ENCODE peak calls at places on chromosomes 1 and 21, in six cellular contexts. T, P, J, S, L and H are unnamed samples.

GRCh38 chr21:29449306-29449940 is 150.7 kb downstream of the BACH1 start:
- DNase-seq in P (no peak), J (no peak), S (no peak), L (no peak), T (no peak), H (no peak)

GRCh38 chr1:83011270-83011669 is 987.7 kb downstream of the TTLL7 start:
- DNase-seq in J (no peak), P (no peak), S (no peak), T (no peak), L (no peak), H (no peak)

GRCh38 chr1:242017580-242018233 is 18.8 kb upstream of the MAP1LC3C start:
- DNase-seq in L (no peak), T (peak), S (peak), P (peak), J (peak), H (peak)

GRCh38 chr1:41493117-41493536 is 8.6 kb upstream of the EDN2 start:
- DNase-seq in S (no peak), L (no peak), T (peak), P (peak), J (no peak), H (peak)

GRCh38 chr1:49364676-49365075 is 588.0 kb upstream of the BEND5 start:
- DNase-seq in S (no peak), P (no peak), L (no peak), J (no peak), T (no peak), H (no peak)

GRCh38 chr1:235588916-235589515 is 60.6 kb downstream of the GNG4 start:
- DNase-seq in J (no peak), L (no peak), P (peak), T (peak), S (no peak), H (peak)

GRCh38 chr1:12201343-12202189 is 28.3 kb upstream of the VPS13D start:
- DNase-seq in L (no peak), P (no peak), T (no peak), J (no peak), S (peak), H (no peak)

GRCh38 chr1:8643542-8644536 is 173.6 kb downstream of the RERE start:
- DNase-seq in J (peak), T (no peak), P (no peak), S (no peak), L (peak), H (no peak)

GRCh38 chr1:242523968-242524570 is 428 bp downstream of the PLD5 start:
- DNase-seq in J (no peak), P (peak), L (no peak), S (peak), T (peak), H (no peak)

GRCh38 chr1:20472860-20473711 is 12.9 kb downstream of the CAMK2N1 start:
- DNase-seq in L (peak), P (peak), S (peak), T (peak), J (no peak), H (peak)

GRCh38 chr1:205318231-205318991 is 3.1 kb downstream of the NUAK2 start:
- DNase-seq in S (no peak), J (peak), L (no peak), T (no peak), P (peak), H (no peak)

GRCh38 chr1:29557066-29557465 is 320.7 kb downstream of the PTPRU start:
- DNase-seq in P (no peak), J (no peak), S (no peak), T (no peak), L (no peak), H (no peak)

GRCh38 chr1:16146888-16147614 is 8.8 kb downstream of the EPHA2 start:
- DNase-seq in J (peak), L (no peak), S (no peak), T (peak), P (peak), H (peak)

GRCh38 chr1:31243451-31244286 is 4.0 kb upstream of the NKAIN1 start:
- DNase-seq in P (no peak), S (no peak), J (no peak), L (no peak), T (no peak), H (peak)

GRCh38 chr1:210541680-210542358 is 213.1 kb downstream of the HHAT start:
- DNase-seq in T (no peak), L (no peak), S (peak), P (peak), J (no peak), H (peak)

GRCh38 chr21:15894596-15894995 is 164.8 kb downstream of the USP25 start:
- DNase-seq in S (peak), J (no peak), P (no peak), T (no peak), L (no peak), H (peak)

GRCh38 chr21:25273945-25274344 is 333.3 kb downstream of the MRPL39 start:
- DNase-seq in J (no peak), L (no peak), T (no peak), P (no peak), S (no peak), H (no peak)

GRCh38 chr1:33096358-33097005 is 15.5 kb downstream of the AZIN2 start:
- DNase-seq in J (no peak), T (no peak), L (no peak), S (no peak), P (no peak), H (peak)

GRCh38 chr1:180231506-180232420 is 1.7 kb downstream of the LHX4 start:
- DNase-seq in S (peak), T (peak), P (peak), L (no peak), J (no peak), H (peak)

GRCh38 chr1:173424786-173425407 is 52.2 kb upstream of the PRDX6 start:
- DNase-seq in S (no peak), P (no peak), J (no peak), L (no peak), T (no peak), H (peak)

DNA sequence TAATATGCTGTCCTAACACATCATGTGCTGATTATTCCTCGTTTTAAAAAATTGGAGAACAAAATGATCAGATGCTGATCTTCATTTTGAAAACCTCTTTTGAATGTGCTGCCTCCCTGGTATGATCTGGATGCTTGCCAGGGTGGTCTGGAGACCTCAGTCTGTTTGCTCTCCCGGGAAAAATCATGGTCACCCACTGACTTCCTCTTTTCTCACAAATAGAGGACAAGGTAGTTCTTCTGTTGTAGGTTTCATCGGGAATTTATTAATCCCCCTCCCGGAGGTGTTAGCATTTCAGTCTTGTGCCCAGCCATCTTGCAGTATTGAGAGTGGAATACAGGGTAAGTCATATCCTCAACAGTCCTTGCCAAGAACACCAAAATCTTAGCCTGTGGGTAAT is 234.4 kb downstream of the SETD4 start:
- DNase-seq in J (no peak), S (no peak), T (no peak), P (no peak), L (no peak), H (no peak)
- TF ChIP-seq SMC3 in J (no peak), S (no peak), T (no peak), P (no peak), L (no peak), H (no peak)

DNA sequence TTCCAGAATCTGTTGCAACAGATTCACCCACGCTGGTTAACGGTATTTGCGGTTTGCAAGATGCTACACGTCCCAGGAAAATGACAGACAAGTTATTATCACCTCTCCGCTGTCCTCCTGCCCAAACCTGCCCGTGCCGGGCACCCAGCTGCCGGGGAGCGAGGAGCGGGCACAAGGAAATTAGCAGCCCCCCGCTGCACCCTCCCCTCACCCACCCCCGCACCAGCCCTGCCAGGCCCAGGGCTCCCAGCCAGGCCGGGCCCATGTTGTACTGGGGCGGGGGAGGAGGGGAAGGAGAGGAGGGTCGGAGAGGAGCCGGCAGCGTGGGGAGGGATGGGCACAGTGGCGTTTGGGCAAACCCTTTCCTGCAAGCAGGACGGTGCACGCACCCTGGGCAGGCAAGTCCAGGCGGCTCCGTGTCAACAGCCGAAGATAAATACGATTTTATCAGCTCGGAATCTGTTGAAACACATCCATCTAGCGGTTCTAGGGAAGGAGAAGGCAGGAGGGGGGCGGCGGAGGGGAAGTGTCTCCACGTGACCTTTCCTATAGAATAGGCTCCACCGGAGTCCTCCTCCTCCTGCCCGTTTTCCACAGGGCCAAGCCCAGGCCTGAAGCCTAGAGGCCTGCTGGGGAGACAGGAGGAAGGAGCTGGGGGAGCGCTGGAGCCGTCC is 35.1 kb upstream of the CCDC27 start:
- DNase-seq in L (no peak), T (no peak), S (peak), P (no peak), J (peak), H (no peak)
- TF ChIP-seq SMC3 in L (no peak), T (no peak), S (no peak), P (no peak), J (no peak), H (no peak)

GRCh38 chr1:218571515-218571914 is 226.4 kb downstream of the TGFB2 start:
- DNase-seq in L (no peak), S (no peak), J (no peak), T (no peak), P (no peak), H (no peak)

GRCh38 chr1:218572046-218572445 is 226.9 kb downstream of the TGFB2 start:
- DNase-seq in S (no peak), P (no peak), T (no peak), J (no peak), L (no peak), H (no peak)

GRCh38 chr1:218570456-218570855 is 225.3 kb downstream of the TGFB2 start:
- DNase-seq in J (no peak), P (no peak), S (no peak), T (no peak), L (no peak), H (no peak)

GRCh38 chr1:218565333-218565732 is 220.2 kb downstream of the TGFB2 start:
- DNase-seq in L (no peak), P (no peak), J (no peak), S (no peak), T (no peak), H (no peak)

DNA sequence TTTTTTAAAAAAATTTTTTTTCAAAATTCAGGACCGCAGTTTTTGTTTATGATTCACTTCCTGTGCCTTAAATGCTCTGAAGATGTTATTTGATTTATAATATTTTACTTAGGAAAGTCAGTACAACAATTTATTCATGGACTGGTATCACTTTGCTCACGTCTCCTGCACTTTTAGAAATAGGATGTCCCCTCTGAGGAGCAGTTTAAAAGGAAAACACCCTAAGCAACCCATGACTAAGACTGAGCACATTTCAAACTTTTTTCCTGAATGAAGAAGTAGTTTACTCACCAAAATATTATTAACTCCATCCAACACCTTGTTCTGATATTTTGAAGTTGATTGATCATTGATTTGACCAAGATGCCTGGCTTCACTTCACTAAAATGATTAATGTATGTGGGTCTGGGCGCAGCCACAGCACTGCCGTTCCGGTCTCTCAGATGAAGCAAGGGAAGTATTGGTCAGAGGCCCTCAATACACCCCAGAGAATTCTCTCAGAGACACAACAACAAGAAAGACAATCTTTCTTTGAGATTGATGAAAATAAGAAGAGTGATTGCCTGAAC is 223.9 kb downstream of the TGFB2 start:
- DNase-seq in L (no peak), S (no peak), P (no peak), J (no peak), T (no peak), H (no peak)
- TF ChIP-seq SMC3 in L (no peak), S (no peak), P (no peak), J (no peak), T (no peak), H (no peak)

GRCh38 chr1:159091547-159092397 is 15.2 kb upstream of the AIM2 start:
- DNase-seq in J (no peak), L (no peak), S (no peak), T (no peak), P (no peak), H (peak)
- TF ChIP-seq SMC3 in J (no peak), L (no peak), S (no peak), T (no peak), P (no peak), H (no peak)

GRCh38 chr1:232177438-232177837 is 452.5 kb downstream of the SIPA1L2 start:
- DNase-seq in J (no peak), P (no peak), T (no peak), S (no peak), L (no peak), H (no peak)

GRCh38 chr1:232172556-232172955 is 457.4 kb downstream of the SIPA1L2 start:
- DNase-seq in T (no peak), J (no peak), S (no peak), P (no peak), L (no peak), H (no peak)

GRCh38 chr1:232176222-232176621 is 453.7 kb downstream of the SIPA1L2 start:
- DNase-seq in T (no peak), P (no peak), L (no peak), S (no peak), J (no peak), H (no peak)

GRCh38 chr1:232170909-232171308 is 459.0 kb downstream of the SIPA1L2 start:
- DNase-seq in J (no peak), S (no peak), P (no peak), L (no peak), T (no peak), H (no peak)

GRCh38 chr1:232174306-232174705 is 455.6 kb downstream of the SIPA1L2 start:
- DNase-seq in S (no peak), L (no peak), P (no peak), T (no peak), J (no peak), H (no peak)
- TF ChIP-seq SMC3 in S (no peak), L (no peak), P (no peak), T (no peak), J (no peak), H (no peak)

GRCh38 chr1:156114919-156115513 is 505 bp downstream of the LMNA start:
- DNase-seq in T (peak), P (no peak), J (no peak), L (no peak), S (peak), H (no peak)
- TF ChIP-seq SMC3 in T (no peak), P (no peak), J (no peak), L (no peak), S (no peak), H (no peak)